ENCODE peak calls at places on chromosomes 4 and X, in seven cellular contexts. U is BJ; N is CD4-positive, alpha-beta T cell; V is coronary artery; D is fibroblast of lung; K is WTC11; X is bronchial epithelial cell. J is an unnamed sample.

GRCh38 chrX:109874548-109874947 is 128.4 kb upstream of the TMEM164 start:
- DNase-seq in U (no peak), N (no peak), V (no peak), D (no peak), K (no peak), X (peak), J (no peak)

GRCh38 chr4:146932111-146932510 is 13.6 kb downstream of the TTC29 start:
- DNase-seq in U (no peak), N (no peak), V (no peak), D (no peak), K (no peak), X (peak), J (no peak)

GRCh38 chr4:154626793-154627484 is 14.5 kb upstream of the FGG start:
- DNase-seq in U (no peak), N (no peak), V (no peak), D (peak), K (peak), X (peak), J (no peak)

GRCh38 chr4:106690487-106690886 is 321.9 kb upstream of the GIMD1 start:
- DNase-seq in U (peak), N (no peak), V (no peak), D (peak), K (no peak), X (peak), J (no peak)

GRCh38 chr4:3792813-3793212 is 26.6 kb downstream of the ADRA2C start:
- DNase-seq in U (no peak), N (no peak), V (no peak), D (no peak), K (peak), X (no peak), J (no peak)

GRCh38 chr4:136725286-136726081 is 806.8 kb downstream of the PCDH18 start:
- DNase-seq in U (no peak), N (no peak), V (no peak), D (peak), K (no peak), X (no peak), J (no peak)

GRCh38 chr4:40256329-40256728 is 59.5 kb downstream of the RHOH start:
- DNase-seq in U (no peak), N (no peak), V (no peak), D (no peak), K (no peak), X (peak), J (no peak)

GRCh38 chrX:40402771-40403533 is 177.8 kb upstream of the ATP6AP2 start:
- DNase-seq in U (no peak), N (no peak), V (peak), D (peak), K (no peak), X (peak), J (no peak)

GRCh38 chrX:54920610-54921426 is at the start of gene TRO:
- DNase-seq in U (no peak), N (no peak), V (no peak), D (peak), K (peak), X (no peak), J (no peak)

GRCh38 chr4:91984466-91984865 is 319.3 kb upstream of the GRID2 start:
- DNase-seq in U (no peak), N (no peak), V (no peak), D (no peak), K (no peak), X (no peak), J (no peak)

GRCh38 chr4:116358633-116359222 is 726.6 kb downstream of the TRAM1L1 start:
- DNase-seq in U (peak), N (no peak), V (no peak), D (peak), K (peak), X (peak), J (no peak)

GRCh38 chr4:25405453-25405852 is 28.4 kb downstream of the ANAPC4 start:
- DNase-seq in U (no peak), N (no peak), V (no peak), D (no peak), K (no peak), X (no peak), J (no peak)

GRCh38 chr4:42104521-42104920 is 47.9 kb downstream of the BEND4 start:
- DNase-seq in U (no peak), N (no peak), V (no peak), D (peak), K (no peak), X (peak), J (no peak)

GRCh38 chr4:38818441-38818976 is 13.9 kb upstream of the TLR1 start:
- DNase-seq in U (no peak), N (no peak), V (no peak), D (no peak), K (no peak), X (peak), J (no peak)

GRCh38 chrX:103831803-103832544 is at the start of gene RAB9B:
- DNase-seq in U (no peak), N (no peak), V (no peak), D (peak), K (peak), X (peak), J (no peak)

GRCh38 chr4:21885241-21885640 is 63.3 kb downstream of the KCNIP4 start:
- DNase-seq in U (peak), N (no peak), V (no peak), D (peak), K (no peak), X (no peak), J (no peak)

GRCh38 chr4:22363071-22363470 is 152.8 kb downstream of the ADGRA3 start:
- DNase-seq in U (no peak), N (no peak), V (no peak), D (no peak), K (no peak), X (peak), J (no peak)

GRCh38 chr4:137125011-137125410 is 407.3 kb downstream of the PCDH18 start:
- DNase-seq in U (peak), N (no peak), V (no peak), D (peak), K (no peak), X (no peak), J (no peak)

GRCh38 chrX:40152706-40153334 is 55.1 kb upstream of the BCOR start:
- DNase-seq in U (no peak), N (no peak), V (no peak), D (no peak), K (no peak), X (no peak), J (no peak)

GRCh38 chr4:37549003-37549402 is 137.2 kb downstream of the RELL1 start:
- DNase-seq in U (no peak), N (no peak), V (no peak), D (peak), K (no peak), X (peak), J (no peak)

GRCh38 chr4:153649572-153649991 is 34.5 kb upstream of the TLR2 start:
- DNase-seq in U (no peak), N (no peak), V (no peak), D (peak), K (peak), X (peak), J (no peak)

GRCh38 chr4:72701987-72702819 is 133.2 kb upstream of the ADAMTS3 start:
- DNase-seq in U (peak), N (no peak), V (no peak), D (peak), K (peak), X (peak), J (no peak)

GRCh38 chr4:3766207-3766790 is at the start of gene ADRA2C:
- DNase-seq in U (no peak), N (no peak), V (no peak), D (no peak), K (no peak), X (no peak), J (no peak)

GRCh38 chrX:155086202-155086840 is 15.0 kb downstream of the BRCC3 start:
- DNase-seq in U (no peak), N (peak), V (no peak), D (peak), K (peak), X (no peak), J (no peak)

GRCh38 chr4:57231781-57232180 is 121.6 kb upstream of the IGFBP7 start:
- DNase-seq in U (no peak), N (no peak), V (no peak), D (peak), K (no peak), X (peak), J (no peak)

GRCh38 chrX:133179500-133179899 is 38.7 kb downstream of the TFDP3 start:
- DNase-seq in U (no peak), N (no peak), V (no peak), D (no peak), K (no peak), X (no peak), J (no peak)
- TF ChIP-seq CTCF in U (no peak), N (no peak), V (no peak), D (no peak), K (no peak), X (no peak), J (no peak)

GRCh38 chrX:115266300-115266699 is 23.2 kb upstream of the LUZP4 start:
- DNase-seq in U (no peak), N (no peak), V (no peak), D (no peak), K (no peak), X (no peak), J (no peak)

GRCh38 chrX:115264009-115264408 is 25.5 kb upstream of the LUZP4 start:
- DNase-seq in U (no peak), N (no peak), V (no peak), D (no peak), K (no peak), X (no peak), J (no peak)

DNA sequence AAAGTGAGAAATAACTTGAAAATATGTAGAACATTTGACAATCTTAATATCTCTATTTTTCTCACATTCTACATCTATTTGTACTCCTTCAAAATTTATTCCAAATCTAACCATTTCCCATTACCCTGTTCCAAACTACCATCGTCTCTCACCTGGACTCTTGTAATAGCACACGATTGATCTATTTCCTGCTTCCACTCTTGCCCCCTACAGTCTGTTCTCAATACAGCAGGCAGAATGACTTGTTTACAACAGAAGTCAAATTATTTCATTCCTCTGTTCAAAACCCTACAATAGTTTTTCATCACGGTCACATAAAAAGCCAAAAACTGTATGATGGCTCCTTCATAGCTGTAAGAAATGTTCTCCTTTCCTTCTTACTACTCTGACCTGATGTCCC is 21.1 kb upstream of the LUZP4 start:
- DNase-seq in U (no peak), N (no peak), V (no peak), D (peak), K (no peak), X (peak), J (no peak)
- TF ChIP-seq CTCF in U (peak), N (no peak), V (no peak), D (peak), K (no peak), X (no peak), J (no peak)

DNA sequence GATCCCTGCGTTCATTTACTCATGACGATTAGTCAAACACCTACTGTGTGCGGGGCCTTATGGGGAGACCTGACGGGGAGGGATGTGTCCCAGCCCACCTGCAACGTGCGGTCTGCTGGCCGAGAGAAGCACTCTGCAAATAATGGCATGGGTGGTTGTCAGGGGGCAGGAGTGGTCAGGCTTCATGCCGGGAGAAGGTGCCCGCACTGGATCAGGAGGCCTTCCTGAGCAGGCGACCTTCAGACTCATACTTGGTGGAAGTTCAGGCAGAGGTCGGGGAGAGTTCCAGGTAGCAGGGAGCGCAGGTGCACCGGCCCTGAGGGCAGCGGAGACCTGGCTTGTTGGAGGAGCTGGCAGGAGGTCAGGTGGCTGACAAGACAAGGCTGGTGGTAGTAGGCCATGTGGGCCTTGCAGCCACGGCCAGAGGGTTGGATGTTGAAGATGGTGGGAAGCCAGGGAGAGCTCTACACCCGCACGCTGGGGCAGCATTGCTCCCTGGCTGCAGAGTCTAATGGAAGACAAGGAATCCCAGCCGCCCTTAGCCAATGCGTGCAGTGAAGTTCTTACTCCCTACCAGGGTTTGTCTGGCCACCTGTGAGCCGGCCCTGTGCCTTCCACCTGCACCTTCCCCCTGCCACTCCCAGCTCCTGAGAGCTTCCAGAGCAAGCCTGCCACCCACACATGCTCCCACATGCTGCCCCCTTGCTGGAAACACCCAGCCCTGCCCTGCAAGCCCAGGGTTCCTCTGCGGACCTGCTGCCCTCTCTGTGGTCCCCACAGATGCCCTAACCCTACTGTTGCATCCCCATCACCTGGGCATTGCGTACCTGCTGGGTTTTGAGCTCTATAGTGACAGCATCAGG is 97.3 kb downstream of the PSAPL1 start:
- DNase-seq in U (no peak), N (no peak), V (no peak), D (no peak), K (no peak), X (no peak), J (no peak)
- TF ChIP-seq CTCF in U (no peak), N (no peak), V (no peak), D (no peak), K (no peak), X (no peak), J (no peak)

GRCh38 chr4:82529322-82529721 is 32.5 kb downstream of the TMEM150C start:
- DNase-seq in U (no peak), N (no peak), V (no peak), D (no peak), K (no peak), X (no peak), J (no peak)
- TF ChIP-seq CTCF in U (no peak), N (no peak), V (no peak), D (no peak), K (no peak), X (no peak), J (no peak)

DNA sequence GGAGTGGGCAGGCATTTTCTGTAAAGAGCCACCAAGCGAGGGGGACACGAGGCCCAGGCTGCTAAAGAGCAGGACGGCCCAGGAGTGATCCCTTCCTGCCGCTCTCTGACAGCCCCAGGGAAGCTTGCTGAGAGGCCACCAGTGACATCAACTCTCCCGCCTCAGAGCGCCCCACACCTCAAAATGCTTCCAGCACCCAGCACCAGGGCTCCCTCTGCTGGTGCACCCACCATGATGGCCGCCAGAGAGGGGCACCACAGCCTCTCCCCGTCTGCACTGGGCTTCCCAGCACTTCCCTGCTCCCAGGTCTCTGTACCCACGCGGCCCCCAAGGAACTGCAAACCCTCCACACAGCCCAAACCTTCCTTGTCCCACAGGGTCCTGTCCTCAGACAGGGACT is 40.4 kb downstream of the GAK start:
- DNase-seq in U (no peak), N (no peak), V (no peak), D (no peak), K (peak), X (no peak), J (no peak)
- TF ChIP-seq CTCF in U (peak), N (no peak), V (no peak), D (no peak), K (no peak), X (no peak), J (no peak)

DNA sequence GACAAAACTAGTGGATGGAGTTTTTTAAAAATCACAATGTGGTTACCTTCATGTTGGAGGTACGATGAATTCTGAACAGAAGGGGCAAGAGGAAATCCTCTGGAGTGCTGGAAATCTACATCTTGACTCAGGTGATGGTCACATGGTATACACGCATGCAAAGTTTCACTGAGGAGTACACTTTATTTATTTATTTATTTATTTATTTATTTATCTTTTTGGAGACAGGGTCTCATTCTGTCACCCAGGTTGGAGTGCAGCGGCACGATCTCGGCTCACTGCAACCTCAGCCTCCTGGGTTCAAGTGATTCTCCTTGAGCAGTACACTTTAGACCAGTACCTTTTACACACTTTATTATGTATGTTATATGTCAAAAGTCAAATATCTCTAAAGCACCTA is 645.7 kb upstream of the DIPK2B start:
- DNase-seq in U (no peak), N (no peak), V (no peak), D (no peak), K (no peak), X (no peak), J (no peak)
- TF ChIP-seq CTCF in U (no peak), N (no peak), V (no peak), D (no peak), K (no peak), X (no peak), J (no peak)

DNA sequence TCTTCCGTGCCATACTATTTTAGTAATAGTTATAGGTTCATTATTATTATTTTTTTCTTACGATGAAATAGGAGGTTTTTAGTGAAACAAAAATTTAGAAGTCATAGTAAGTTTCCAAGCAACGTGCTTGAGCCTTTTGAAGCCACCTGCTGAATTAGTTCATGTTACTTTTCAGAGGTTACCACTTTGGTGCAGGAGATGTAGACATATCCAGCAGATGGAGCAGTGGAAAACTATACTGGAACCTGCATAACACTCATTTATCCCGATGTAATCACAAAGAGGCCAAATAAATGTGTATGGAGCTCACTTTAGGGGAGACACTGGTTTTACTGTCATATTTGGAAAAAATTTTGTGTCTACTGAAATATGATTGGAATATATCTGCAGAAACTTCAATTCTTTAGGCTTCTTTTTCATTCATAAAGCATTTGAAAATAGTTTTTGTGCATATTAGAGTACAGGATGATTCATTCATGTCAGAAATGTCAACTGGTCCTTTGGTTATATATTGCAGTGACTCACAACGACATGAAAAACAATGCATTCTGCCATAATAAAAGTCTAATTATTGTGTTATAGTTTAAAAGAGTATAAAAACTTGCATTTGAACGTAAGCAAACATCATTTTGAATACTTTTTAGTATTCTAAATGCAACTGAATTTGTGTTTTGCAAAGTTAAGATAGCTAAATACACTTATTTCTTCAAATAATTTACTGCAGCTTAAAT is 2182.9 kb upstream of the TENM3 start:
- DNase-seq in U (no peak), N (no peak), V (no peak), D (peak), K (no peak), X (peak), J (no peak)
- TF ChIP-seq CTCF in U (no peak), N (no peak), V (no peak), D (no peak), K (no peak), X (no peak), J (no peak)

DNA sequence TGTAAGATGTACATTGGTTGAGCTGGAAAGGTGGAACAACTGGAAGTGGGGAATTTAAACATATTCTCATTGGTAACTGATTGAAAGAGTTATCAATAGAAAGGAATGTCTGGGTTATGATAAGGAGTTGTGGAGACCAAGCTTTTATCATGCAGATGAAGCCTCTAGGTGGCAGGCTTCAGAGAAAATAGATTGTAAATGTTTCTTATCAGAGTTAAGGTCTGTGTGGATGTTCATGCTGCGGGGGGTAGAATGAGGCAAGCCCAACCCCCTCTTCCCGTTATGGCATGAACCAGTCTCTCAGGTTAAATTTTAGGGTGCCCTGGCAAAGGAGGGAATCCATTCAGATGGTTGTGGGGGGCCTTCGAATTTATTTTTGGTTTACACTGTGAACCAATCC is 16.0 kb downstream of the ARSD start:
- DNase-seq in U (no peak), N (no peak), V (no peak), D (no peak), K (no peak), X (no peak), J (no peak)
- TF ChIP-seq CTCF in U (peak), N (no peak), V (no peak), D (no peak), K (no peak), X (no peak), J (no peak)